ENCODE peak calls at places on chromosomes 2 and 18, in seven cellular contexts. Q, S, T, F, N, D and W are unnamed samples.

GRCh38 chr2:26139269-26140183 is 33.4 kb upstream of the GAREM2 start:
- DNase-seq in Q (no peak), S (no peak), T (no peak), F (no peak), N (no peak), D (no peak), W (no peak)

GRCh38 chr2:96760986-96761832 is 507 bp downstream of the CNNM4 start:
- DNase-seq in Q (peak; percentile 39), S (no peak), T (peak; percentile 15), F (peak; percentile 54), N (peak; percentile 44), D (no peak), W (no peak)

GRCh38 chr2:241070811-241071676 is 31.0 kb downstream of the MTERF4 start:
- DNase-seq in Q (no peak), S (no peak), T (no peak), F (no peak), N (no peak), D (no peak), W (no peak)

GRCh38 chr18:76913583-76913982 is 91.2 kb downstream of the ZNF236 start:
- DNase-seq in Q (no peak), S (no peak), T (no peak), F (no peak), N (no peak), D (no peak), W (no peak)

GRCh38 chr2:174965992-174966789 is 39.0 kb downstream of the CHN1 start:
- DNase-seq in Q (no peak), S (peak; percentile 58), T (no peak), F (peak; percentile 69), N (no peak), D (no peak), W (no peak)

GRCh38 chr18:62771494-62771893 is 56.2 kb downstream of the PHLPP1 start:
- DNase-seq in Q (no peak), S (no peak), T (no peak), F (no peak), N (no peak), D (no peak), W (no peak)

GRCh38 chr2:129242201-129242710 is 737.2 kb upstream of the RAB6C start:
- DNase-seq in Q (no peak), S (no peak), T (no peak), F (no peak), N (no peak), D (no peak), W (no peak)

GRCh38 chr2:54396107-54396506 is 60.0 kb upstream of the SPTBN1 start:
- DNase-seq in Q (no peak), S (peak; percentile 42), T (peak; percentile 31), F (peak; percentile 81), N (no peak), D (no peak), W (no peak)

GRCh38 chr18:39053569-39053968 is 1488.0 kb upstream of the CELF4 start:
- DNase-seq in Q (no peak), S (no peak), T (no peak), F (no peak), N (no peak), D (no peak), W (no peak)

GRCh38 chr18:64017870-64018269 is 48.0 kb downstream of the SERPINB8 start:
- DNase-seq in Q (no peak), S (peak; percentile 8), T (no peak), F (peak; percentile 39), N (no peak), D (no peak), W (no peak)

GRCh38 chr2:38030590-38031326 is 45.2 kb downstream of the CYP1B1 start:
- DNase-seq in Q (no peak), S (no peak), T (no peak), F (no peak), N (no peak), D (no peak), W (no peak)

GRCh38 chr2:240346753-240347372 is 88.6 kb upstream of the GPC1 start:
- DNase-seq in Q (no peak), S (no peak), T (no peak), F (no peak), N (no peak), D (no peak), W (no peak)

GRCh38 chr18:72727038-72727690 is 140.6 kb downstream of the NETO1 start:
- DNase-seq in Q (no peak), S (no peak), T (no peak), F (no peak), N (no peak), D (no peak), W (no peak)

GRCh38 chr2:30361751-30362394 is 85.2 kb upstream of the LCLAT1 start:
- DNase-seq in Q (no peak), S (peak; percentile 84), T (no peak), F (no peak), N (no peak), D (no peak), W (peak; percentile 91)

GRCh38 chr2:181004647-181005325 is 24.4 kb downstream of the UBE2E3 start:
- DNase-seq in Q (no peak), S (no peak), T (no peak), F (no peak), N (no peak), D (no peak), W (no peak)

GRCh38 chr2:197031805-197032204 is 105.3 kb upstream of the PGAP1 start:
- DNase-seq in Q (no peak), S (no peak), T (no peak), F (peak; percentile 71), N (no peak), D (no peak), W (no peak)

GRCh38 chr2:176079285-176079830 is 4.4 kb downstream of the EVX2 start:
- DNase-seq in Q (no peak), S (no peak), T (no peak), F (no peak), N (no peak), D (peak; percentile 63), W (no peak)

GRCh38 chr2:55898641-55899040 is 24.9 kb downstream of the EFEMP1 start:
- DNase-seq in Q (no peak), S (no peak), T (no peak), F (no peak), N (no peak), D (no peak), W (no peak)

GRCh38 chr2:62596061-62596658 is 90.2 kb upstream of the TMEM17 start:
- DNase-seq in Q (no peak), S (peak; percentile 92), T (no peak), F (peak; percentile 71), N (no peak), D (no peak), W (no peak)

GRCh38 chr2:239735131-239735828 is 289.9 kb downstream of the NDUFA10 start:
- DNase-seq in Q (no peak), S (no peak), T (no peak), F (no peak), N (no peak), D (no peak), W (no peak)

DNA sequence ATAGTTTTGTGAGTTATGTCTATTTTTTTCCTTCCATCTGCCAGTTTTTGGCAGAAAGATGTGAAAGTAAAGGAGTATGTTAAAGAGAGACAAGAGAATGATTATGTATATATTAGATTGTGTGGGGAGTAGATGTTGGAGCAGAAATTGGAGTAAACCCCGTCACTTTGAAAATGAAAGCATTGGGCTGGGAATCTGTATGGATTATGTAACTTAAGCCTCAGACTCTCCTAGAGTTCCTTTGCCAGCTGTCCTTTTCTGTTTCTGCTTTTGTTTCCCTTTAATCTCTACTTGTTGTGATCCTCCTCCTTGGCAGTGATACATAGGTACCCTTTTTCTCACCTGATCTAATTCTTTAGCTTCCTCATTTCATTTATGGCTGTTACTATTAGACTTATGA is 19.2 kb downstream of the CCDC138 start:
- DNase-seq in Q (no peak), S (no peak), T (no peak), F (no peak), N (no peak), D (no peak), W (no peak)
- H3K36me3 ChIP-seq in Q (no peaks in the 10 kb centered on the region), S (peaks cover 10% of the 10 kb centered on the region), T (peaks cover 2% of the 10 kb centered on the region), F (peaks cover 3% of the 10 kb centered on the region), N (peaks cover 43% of the 10 kb centered on the region), D (peaks cover 20% of the 10 kb centered on the region), W (no peaks in the 10 kb centered on the region)

GRCh38 chr18:48814490-48815181 is 136.1 kb downstream of the SMAD7 start:
- DNase-seq in Q (no peak), S (no peak), T (no peak), F (no peak), N (no peak), D (peak; percentile 20), W (no peak)
- H3K36me3 ChIP-seq in Q (no peaks in the 10 kb centered on the region), S (no peaks in the 10 kb centered on the region), T (peaks cover 7% of the 10 kb centered on the region), F (peaks cover 3% of the 10 kb centered on the region), N (peaks cover 30% of the 10 kb centered on the region), D (no peaks in the 10 kb centered on the region), W (no peaks in the 10 kb centered on the region)

GRCh38 chr18:12366794-12367193 is 10.2 kb downstream of the AFG3L2 start:
- DNase-seq in Q (no peak), S (no peak), T (no peak), F (no peak), N (no peak), D (no peak), W (no peak)

GRCh38 chr18:12366379-12366778 is 10.6 kb downstream of the AFG3L2 start:
- DNase-seq in Q (no peak), S (no peak), T (no peak), F (no peak), N (peak; percentile 56), D (no peak), W (no peak)

GRCh38 chr18:12362473-12363174 is 14.4 kb downstream of the AFG3L2 start:
- DNase-seq in Q (no peak), S (no peak), T (no peak), F (no peak), N (no peak), D (no peak), W (no peak)

GRCh38 chr18:12359515-12359927 is 17.5 kb downstream of the AFG3L2 start:
- DNase-seq in Q (no peak), S (peak; percentile 56), T (peak; percentile 42), F (peak; percentile 39), N (no peak), D (no peak), W (peak; percentile 48)

GRCh38 chr18:12361770-12362378 is 15.2 kb downstream of the AFG3L2 start:
- DNase-seq in Q (no peak), S (no peak), T (peak; percentile 28), F (no peak), N (peak; percentile 69), D (no peak), W (no peak)
- H3K36me3 ChIP-seq in Q (peaks cover 9% of the 10 kb centered on the region), S (peaks cover 41% of the 10 kb centered on the region), T (peaks cover 37% of the 10 kb centered on the region), F (peaks cover 16% of the 10 kb centered on the region), N (peaks cover 100% of the 10 kb centered on the region), D (peaks cover 32% of the 10 kb centered on the region), W (peaks cover 1% of the 10 kb centered on the region)

GRCh38 chr2:131145040-131145439 is 39.9 kb downstream of the PLEKHB2 start:
- DNase-seq in Q (no peak), S (no peak), T (no peak), F (no peak), N (no peak), D (no peak), W (no peak)
- H3K36me3 ChIP-seq in Q (peaks cover 4% of the 10 kb centered on the region), S (peaks cover 27% of the 10 kb centered on the region), T (peaks cover 35% of the 10 kb centered on the region), F (peaks cover 22% of the 10 kb centered on the region), N (peaks cover 99% of the 10 kb centered on the region), D (peaks cover 22% of the 10 kb centered on the region), W (peaks cover 2% of the 10 kb centered on the region)